ENCODE peak calls at places on chromosomes 2 and 18, in four cellular contexts. H is AG10803; J is naive thymus-derived CD4-positive, alpha-beta T cell; X is pancreas. O is an unnamed sample.

GRCh38 chr2:72533767-72534166 is 292.1 kb downstream of the EXOC6B start:
- DNase-seq in H (peak; percentile 11), J (no peak), X (no peak), O (no peak)

GRCh38 chr18:26438980-26439379 is 109.4 kb downstream of the KCTD1 start:
- DNase-seq in X (no peak), H (no peak), J (no peak), O (no peak)

GRCh38 chr2:45913539-45913938 is 262.1 kb downstream of the PRKCE start:
- DNase-seq in X (no peak), H (no peak), J (no peak), O (no peak)

GRCh38 chr2:15636972-15637785 is 45.5 kb downstream of the DDX1 start:
- DNase-seq in X (peak; percentile 40), J (peak; percentile 29), H (peak; percentile 66), O (peak; percentile 62)

GRCh38 chr2:237414056-237414661 is at the start of gene COL6A3:
- DNase-seq in H (peak; percentile 97), X (no peak), J (no peak), O (no peak)

GRCh38 chr2:84880645-84881521 is at the start of gene TRABD2A:
- DNase-seq in X (no peak), J (no peak), H (no peak), O (no peak)

GRCh38 chr2:15863089-15863488 is 77.3 kb upstream of the MYCN start:
- DNase-seq in X (no peak), H (no peak), J (no peak), O (no peak)

GRCh38 chr2:199457147-199458016 is at the start of gene SATB2:
- DNase-seq in X (peak; percentile 28), J (no peak), H (peak; percentile 55), O (no peak)

GRCh38 chr2:167451496-167452289 is 563.4 kb downstream of the XIRP2 start:
- DNase-seq in X (no peak), J (no peak), H (no peak), O (no peak)

GRCh38 chr2:208077286-208077685 is 47.0 kb downstream of the CRYGD start:
- DNase-seq in X (no peak), H (peak; percentile 73), J (no peak), O (no peak)

GRCh38 chr2:169709970-169710369 is 15.7 kb downstream of the PHOSPHO2 start:
- DNase-seq in X (no peak), H (no peak), J (no peak), O (no peak)

GRCh38 chr2:177553176-177553909 is 160.8 kb downstream of the AGPS start:
- DNase-seq in J (no peak), X (no peak), H (peak; percentile 9), O (no peak)

GRCh38 chr2:120395686-120396518 is 50.0 kb downstream of the INHBB start:
- DNase-seq in J (no peak), H (no peak), X (peak; percentile 50), O (no peak)

GRCh38 chr2:128682266-128682665 is 363.6 kb upstream of the HS6ST1 start:
- DNase-seq in J (no peak), H (no peak), X (no peak), O (no peak)

DNA sequence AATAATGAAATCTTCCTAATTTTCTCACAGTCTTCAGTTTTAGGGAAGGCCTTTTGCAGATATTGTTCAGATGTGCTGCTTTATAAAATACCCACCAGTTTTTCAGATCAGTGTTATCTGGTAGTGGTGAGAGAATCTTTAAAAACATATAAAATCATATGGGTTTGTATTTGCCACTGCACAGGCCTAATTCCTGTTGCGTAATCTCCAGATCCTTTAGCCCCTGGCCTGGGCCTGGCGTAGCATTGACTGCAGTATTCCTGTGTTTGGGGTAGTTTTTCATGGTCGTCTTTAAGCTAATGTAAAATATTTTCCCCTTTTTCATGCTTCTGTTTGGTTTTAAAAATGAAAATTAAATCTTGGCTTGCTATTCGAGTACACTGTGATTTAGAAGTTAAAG is 43.2 kb downstream of the TSHZ1 start:
- DNase-seq in H (peak; percentile 41), J (no peak), X (no peak), O (no peak)
- H3K4me3 ChIP-seq in H (peak overlapping the region; percentile 2), J (no peak overlapping the region), X (no peak overlapping the region), O (no peak overlapping the region)

GRCh38 chr2:206088248-206088647 is 2.3 kb upstream of the INO80D start:
- DNase-seq in J (no peak), H (no peak), X (no peak), O (no peak)
- H3K4me3 ChIP-seq in J (no peak overlapping the region), H (no peak overlapping the region), X (no peak overlapping the region), O (no peak overlapping the region)

GRCh38 chr2:17959833-17960232 is 81.4 kb downstream of the KCNS3 start:
- DNase-seq in H (no peak), J (no peak), X (no peak), O (no peak)

GRCh38 chr2:17965196-17965595 is 86.7 kb downstream of the KCNS3 start:
- DNase-seq in X (no peak), J (no peak), H (no peak), O (no peak)

GRCh38 chr2:17960925-17961324 is 82.5 kb downstream of the KCNS3 start:
- DNase-seq in X (no peak), J (no peak), H (no peak), O (peak; percentile 16)

GRCh38 chr2:17961789-17962188 is 83.3 kb downstream of the KCNS3 start:
- DNase-seq in X (no peak), H (no peak), J (no peak), O (no peak)

DNA sequence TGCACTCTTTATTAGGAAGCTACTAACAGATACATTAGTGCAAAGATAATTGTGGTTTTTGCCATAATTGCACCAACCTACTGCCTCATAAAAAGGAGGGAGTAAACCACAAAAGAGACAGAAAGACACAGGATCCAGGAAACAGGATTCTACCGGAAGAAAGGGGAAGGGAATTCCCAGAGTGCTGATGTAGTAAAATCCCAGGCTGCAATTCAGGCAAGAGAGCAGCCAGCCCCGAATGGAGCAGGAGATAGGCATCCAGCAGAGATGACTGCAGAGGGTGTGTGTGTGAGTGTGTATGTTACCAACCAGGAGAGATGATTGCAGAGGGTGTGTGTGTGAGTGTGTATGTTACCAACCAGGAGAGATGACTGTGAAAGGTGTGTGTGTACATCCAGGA is 84.4 kb downstream of the KCNS3 start:
- DNase-seq in X (no peak), H (peak; percentile 16), J (no peak), O (no peak)
- H3K4me3 ChIP-seq in X (no peak overlapping the region), H (no peak overlapping the region), J (no peak overlapping the region), O (no peak overlapping the region)

DNA sequence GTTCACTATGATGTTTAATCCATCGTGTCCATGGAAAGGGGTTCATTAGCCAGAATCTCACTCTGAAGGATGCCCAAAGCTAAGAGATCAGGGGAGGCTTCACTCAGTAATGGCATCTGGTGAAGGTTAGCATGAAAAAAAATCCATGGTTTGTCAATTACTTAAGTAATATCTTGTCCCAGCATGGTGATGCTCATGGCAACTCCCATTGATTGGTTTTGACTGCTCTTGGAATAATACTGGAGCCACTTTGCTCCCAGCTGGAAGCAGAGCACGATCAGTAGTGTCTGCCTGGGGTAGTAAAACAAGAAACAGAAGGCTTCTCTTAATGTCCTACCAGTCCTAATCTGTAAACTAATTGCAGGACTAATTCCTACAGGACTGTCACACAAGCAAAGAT is 799.4 kb downstream of the CNTNAP5 start:
- DNase-seq in J (no peak), H (no peak), X (no peak), O (no peak)
- H3K4me3 ChIP-seq in J (no peak overlapping the region), H (no peak overlapping the region), X (no peak overlapping the region), O (no peak overlapping the region)

DNA sequence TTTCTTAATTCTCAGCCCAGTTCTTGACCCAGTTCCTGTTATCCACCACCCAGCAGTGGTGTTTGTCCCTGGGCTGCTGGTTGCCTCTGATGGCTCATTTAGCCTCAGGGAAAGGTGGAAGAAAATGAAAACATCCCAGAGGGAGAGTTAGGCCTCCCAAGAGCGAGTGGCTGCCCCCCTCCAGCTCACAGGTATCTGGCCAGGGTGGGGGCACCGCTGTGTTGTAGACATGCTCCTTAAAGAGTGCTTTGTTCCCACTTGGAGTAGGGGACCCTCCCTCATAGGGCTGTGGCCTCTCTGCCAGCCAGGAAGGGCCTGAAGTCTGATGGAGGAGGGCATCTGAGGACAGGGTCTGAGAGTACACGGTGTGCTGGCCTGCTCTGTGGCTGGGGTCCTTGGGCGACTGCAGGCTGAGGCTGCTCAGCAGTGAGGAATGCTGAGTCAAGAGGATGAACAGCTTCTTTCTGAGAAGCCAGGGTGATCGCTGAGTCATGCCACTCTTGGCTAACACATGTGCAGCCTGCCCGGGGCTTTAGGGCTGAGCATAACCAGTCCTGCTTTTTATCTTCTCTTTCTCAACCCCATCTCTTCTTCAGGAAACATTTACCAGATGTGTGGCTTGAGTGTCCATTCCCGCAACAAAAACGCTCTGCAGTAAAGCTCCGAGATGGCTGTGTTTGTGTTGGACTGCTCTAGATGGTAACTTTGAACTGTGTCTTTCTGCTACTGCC is 72.4 kb downstream of the IL1R2 start:
- DNase-seq in X (peak; percentile 64), J (no peak), H (peak; percentile 99), O (no peak)
- H3K4me3 ChIP-seq in X (no peak overlapping the region), J (no peak overlapping the region), H (peak overlapping the region; percentile 28), O (no peak overlapping the region)

GRCh38 chr2:96321230-96322103 is 3.6 kb upstream of the ITPRIPL1 start:
- DNase-seq in J (peak; percentile 45), H (peak; percentile 17), X (no peak), O (peak; percentile 59)
- H3K4me3 ChIP-seq in J (peak overlapping the region; percentile 82), H (peak overlapping the region; percentile 67), X (peak overlapping the region; percentile 45), O (peak overlapping the region; percentile 54)